ENCODE peak calls at places on chromosome 4, in six cellular contexts. N, A, T, W, Z and B are unnamed samples. For H3K36me3 and H3K27me3, the result is how much of the 10 kb centered on the place peaks cover.

GRCh38 chr4:105765690-105766407 is 57.3 kb downstream of the GSTCD start:
- DNase-seq in T (peak), A (no peak), N (no peak), W (peak), Z (no peak), B (no peak)

GRCh38 chr4:182680196-182680771 is 236.9 kb downstream of the DCTD start:
- DNase-seq in A (no peak), W (no peak), Z (no peak), N (no peak), T (no peak), B (peak)

GRCh38 chr4:184949020-184949419 is 69.3 kb upstream of the HELT start:
- DNase-seq in W (no peak), Z (no peak), A (no peak), N (no peak), T (no peak), B (no peak)

GRCh38 chr4:56752985-56753384 is 68.5 kb downstream of the SPINK2 start:
- DNase-seq in Z (no peak), W (no peak), A (no peak), T (no peak), N (no peak), B (no peak)

GRCh38 chr4:26838055-26838842 is 22.4 kb upstream of the STIM2 start:
- DNase-seq in W (no peak), Z (no peak), N (no peak), A (no peak), T (no peak), B (no peak)

GRCh38 chr4:183343730-183344129 is 21.5 kb upstream of the CLDN24 start:
- DNase-seq in T (no peak), A (no peak), Z (no peak), N (no peak), W (no peak), B (no peak)

GRCh38 chr4:101152521-101152920 is 194.8 kb downstream of the PPP3CA start:
- DNase-seq in W (no peak), Z (no peak), N (no peak), A (no peak), T (no peak), B (no peak)

GRCh38 chr4:98468744-98469143 is 189.7 kb downstream of the TSPAN5 start:
- DNase-seq in A (no peak), W (peak), Z (no peak), N (no peak), T (no peak), B (peak)

GRCh38 chr4:101064541-101065180 is 282.7 kb downstream of the PPP3CA start:
- DNase-seq in T (no peak), N (no peak), Z (no peak), W (no peak), A (no peak), B (no peak)

GRCh38 chr4:38084984-38085383 is 124.8 kb downstream of the PTTG2 start:
- DNase-seq in N (no peak), A (no peak), W (no peak), T (no peak), Z (no peak), B (no peak)

GRCh38 chr4:82811392-82811791 is 12.8 kb upstream of the SCD5 start:
- DNase-seq in T (no peak), W (no peak), A (no peak), Z (no peak), N (no peak), B (no peak)

GRCh38 chr4:145984563-145984962 is 45.9 kb upstream of the ZNF827 start:
- DNase-seq in A (no peak), N (no peak), W (no peak), T (no peak), Z (no peak), B (no peak)

GRCh38 chr4:166941629-166942028 is 292.7 kb downstream of the SPOCK3 start:
- DNase-seq in A (no peak), N (no peak), T (no peak), W (no peak), Z (no peak), B (no peak)

GRCh38 chr4:37827802-37828321 is 1.4 kb downstream of the PGM2 start:
- DNase-seq in T (no peak), A (no peak), N (no peak), W (no peak), Z (no peak), B (no peak)

GRCh38 chr4:2886622-2887021 is 43.0 kb downstream of the ADD1 start:
- DNase-seq in Z (no peak), N (no peak), A (no peak), W (no peak), T (peak), B (no peak)
- H3K36me3 ChIP-seq in Z (under half), N (half or more), A (under half), W (under half), T (under half), B (under half)

GRCh38 chr4:77179512-77179911 is 22.5 kb downstream of the CCNG2 start:
- DNase-seq in A (no peak), N (no peak), W (no peak), Z (no peak), T (no peak), B (no peak)

GRCh38 chr4:77181737-77182136 is 24.7 kb downstream of the CCNG2 start:
- DNase-seq in Z (no peak), W (no peak), N (no peak), A (no peak), T (no peak), B (no peak)

GRCh38 chr4:77177196-77177595 is 20.2 kb downstream of the CCNG2 start:
- DNase-seq in Z (no peak), W (no peak), A (no peak), N (no peak), T (no peak), B (no peak)

GRCh38 chr4:77176606-77177005 is 19.6 kb downstream of the CCNG2 start:
- DNase-seq in T (no peak), Z (no peak), A (no peak), N (no peak), W (no peak), B (no peak)

GRCh38 chr4:77178560-77178959 is 21.6 kb downstream of the CCNG2 start:
- DNase-seq in N (no peak), Z (no peak), W (no peak), T (no peak), A (no peak), B (no peak)
- H3K27me3 ChIP-seq in N (under half), Z (under half), W (half or more), T (under half), A (under half), B (under half)

DNA sequence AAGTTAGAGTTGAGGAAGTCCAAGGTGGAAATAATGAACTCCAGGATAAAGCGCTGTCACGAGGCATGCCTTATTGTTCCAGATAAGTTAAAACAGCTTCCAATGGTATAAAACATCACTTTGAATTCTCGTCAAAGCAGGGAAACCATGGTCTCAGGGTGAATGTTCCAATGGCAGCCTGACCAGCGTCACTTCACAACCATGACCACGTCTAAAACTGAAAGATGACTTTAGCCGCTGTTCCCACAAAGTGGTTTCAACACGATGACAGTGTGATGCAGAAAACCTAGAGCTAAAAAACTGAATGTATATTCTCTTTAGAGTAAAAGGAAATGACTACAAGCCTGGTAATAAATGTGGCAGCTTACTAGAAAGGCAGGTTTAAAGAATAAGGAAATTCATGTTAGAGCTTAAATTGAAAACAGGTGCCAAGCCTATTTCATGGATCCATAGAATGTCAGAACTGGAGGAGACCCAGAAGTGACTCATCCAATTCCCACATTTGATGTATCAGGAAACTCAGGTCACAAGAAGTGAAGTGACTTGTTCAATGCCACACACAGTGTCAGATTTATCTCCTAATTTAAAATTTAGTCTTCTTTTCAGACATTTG is 202.7 kb upstream of the GYPA start:
- DNase-seq in Z (no peak), T (no peak), N (no peak), W (no peak), A (no peak), B (no peak)
- H3K4me3 ChIP-seq in Z (no peak), T (no peak), N (no peak), W (no peak), A (no peak), B (no peak)

GRCh38 chr4:17636341-17636695 is 21.9 kb downstream of the MED28 start:
- DNase-seq in N (no peak), A (no peak), W (no peak), Z (no peak), T (no peak), B (no peak)
- H3K36me3 ChIP-seq in N (under half), A (under half), W (under half), Z (under half), T (under half), B (under half)